ENCODE peak calls at places on chromosome 18, in five cellular contexts. Z is brain microvascular endothelial cell; N is ascending aorta; B is activated CD8-positive, alpha-beta T cell treated with anti-CD3 and anti-CD28 coated beads for 36 hours; G is dorsolateral prefrontal cortex. C is an unnamed sample.

GRCh38 chr18:7272268-7273049 is 41.6 kb downstream of the LRRC30 start:
- DNase-seq in Z (peak), N (no peak), B (peak), G (peak), C (no peak)

GRCh38 chr18:58578835-58579560 is 49.9 kb downstream of the ALPK2 start:
- DNase-seq in Z (peak), N (no peak), B (peak), G (no peak), C (no peak)

GRCh38 chr18:67876866-67877265 is 360.3 kb upstream of the DSEL start:
- DNase-seq in Z (no peak), N (no peak), B (no peak), G (no peak), C (no peak)

GRCh38 chr18:58049000-58049688 is 5.1 kb downstream of the NEDD4L start:
- DNase-seq in Z (no peak), N (no peak), B (no peak), G (no peak), C (no peak)

GRCh38 chr18:34153711-34154110 is 71.0 kb downstream of the NOL4 start:
- DNase-seq in Z (peak), N (no peak), B (no peak), G (no peak), C (no peak)

GRCh38 chr18:36378194-36378593 is 80.7 kb downstream of the FHOD3 start:
- DNase-seq in Z (no peak), N (no peak), B (no peak), G (no peak), C (no peak)

GRCh38 chr18:36889316-36889715 is 60.4 kb downstream of the KIAA1328 start:
- DNase-seq in Z (peak), N (no peak), B (no peak), G (no peak), C (no peak)

GRCh38 chr18:21099442-21099841 is 12.2 kb downstream of the ROCK1 start:
- DNase-seq in Z (no peak), N (no peak), B (no peak), G (no peak), C (no peak)

GRCh38 chr18:68316636-68317035 is 398.3 kb downstream of the TMX3 start:
- DNase-seq in Z (no peak), N (no peak), B (no peak), G (no peak), C (no peak)

GRCh38 chr18:65215865-65216466 is 534.8 kb upstream of the CDH7 start:
- DNase-seq in Z (no peak), N (no peak), B (no peak), G (no peak), C (no peak)

GRCh38 chr18:61887838-61888237 is 5.0 kb downstream of the RNF152 start:
- DNase-seq in Z (no peak), N (no peak), B (no peak), G (no peak), C (no peak)

GRCh38 chr18:21599585-21600525 is 649 bp downstream of the ESCO1 start:
- DNase-seq in Z (no peak), N (no peak), B (peak), G (peak), C (peak)

GRCh38 chr18:65753520-65753919 is 2.7 kb downstream of the CDH7 start:
- DNase-seq in Z (no peak), N (no peak), B (no peak), G (peak), C (peak)

GRCh38 chr18:11339121-11339520 is 189.8 kb upstream of the PIEZO2 start:
- DNase-seq in Z (no peak), N (no peak), B (no peak), G (no peak), C (no peak)

GRCh38 chr18:3248670-3249359 is 1.2 kb downstream of the MYL12A start:
- DNase-seq in Z (no peak), N (no peak), B (peak), G (no peak), C (no peak)

GRCh38 chr18:32549248-32549842 is 78.7 kb upstream of the GAREM1 start:
- DNase-seq in Z (peak), N (no peak), B (peak), G (peak), C (peak)

GRCh38 chr18:63342206-63342605 is 22.6 kb upstream of the BCL2 start:
- DNase-seq in Z (no peak), N (no peak), B (peak), G (peak), C (peak)

GRCh38 chr18:49321800-49322461 is 138.5 kb downstream of the DYM start:
- DNase-seq in Z (no peak), N (no peak), B (no peak), G (no peak), C (no peak)

GRCh38 chr18:2654105-2654827 is 1.3 kb upstream of the SMCHD1 start:
- DNase-seq in Z (no peak), N (no peak), B (no peak), G (no peak), C (no peak)

GRCh38 chr18:75114231-75114630 is 94.7 kb downstream of the PTGR3 start:
- DNase-seq in Z (no peak), N (no peak), B (no peak), G (no peak), C (no peak)

GRCh38 chr18:7307586-7307985 is 76.7 kb downstream of the LRRC30 start:
- DNase-seq in Z (no peak), N (no peak), B (no peak), G (no peak), C (no peak)

GRCh38 chr18:26277374-26277773 is 51.1 kb downstream of the TAF4B start:
- DNase-seq in Z (no peak), N (no peak), B (no peak), G (no peak), C (no peak)

GRCh38 chr18:78031589-78031988 is 781.9 kb downstream of the GALR1 start:
- DNase-seq in Z (no peak), N (no peak), B (no peak), G (no peak), C (no peak)

GRCh38 chr18:26656401-26656943 is 108.1 kb upstream of the KCTD1 start:
- DNase-seq in Z (no peak), N (no peak), B (no peak), G (no peak), C (peak)

GRCh38 chr18:68034293-68034692 is 517.8 kb upstream of the DSEL start:
- DNase-seq in Z (no peak), N (no peak), B (no peak), G (no peak), C (no peak)

GRCh38 chr18:43350176-43350575 is 72.9 kb upstream of the SYT4 start:
- DNase-seq in Z (no peak), N (no peak), B (no peak), G (no peak), C (no peak)

GRCh38 chr18:61580061-61580460 is 246.8 kb downstream of the CDH20 start:
- DNase-seq in Z (no peak), N (no peak), B (no peak), G (no peak), C (no peak)

GRCh38 chr18:49926076-49926745 is 112.9 kb upstream of the ACAA2 start:
- DNase-seq in Z (no peak), N (no peak), B (no peak), G (no peak), C (no peak)

GRCh38 chr18:3998698-3999333 is 456.3 kb downstream of the DLGAP1 start:
- DNase-seq in Z (peak), N (no peak), B (peak), G (no peak), C (no peak)

GRCh38 chr18:48833701-48834394 is 116.9 kb downstream of the SMAD7 start:
- DNase-seq in Z (no peak), N (no peak), B (peak), G (no peak), C (peak)

GRCh38 chr18:57523171-57523956 is 63.1 kb downstream of the FECH start:
- DNase-seq in Z (no peak), N (no peak), B (no peak), G (no peak), C (peak)

GRCh38 chr18:67302043-67302442 is 214.5 kb downstream of the DSEL start:
- DNase-seq in Z (peak), N (no peak), B (no peak), G (no peak), C (no peak)

GRCh38 chr18:70235478-70235877 is 30.0 kb upstream of the RTTN start:
- DNase-seq in Z (no peak), N (no peak), B (no peak), G (no peak), C (no peak)

GRCh38 chr18:70234667-70235459 is 29.4 kb upstream of the RTTN start:
- DNase-seq in Z (peak), N (no peak), B (no peak), G (no peak), C (no peak)

GRCh38 chr18:70228546-70228945 is 23.1 kb upstream of the RTTN start:
- DNase-seq in Z (no peak), N (no peak), B (no peak), G (no peak), C (no peak)

GRCh38 chr18:70232251-70232650 is 26.8 kb upstream of the RTTN start:
- DNase-seq in Z (no peak), N (no peak), B (no peak), G (no peak), C (no peak)

DNA sequence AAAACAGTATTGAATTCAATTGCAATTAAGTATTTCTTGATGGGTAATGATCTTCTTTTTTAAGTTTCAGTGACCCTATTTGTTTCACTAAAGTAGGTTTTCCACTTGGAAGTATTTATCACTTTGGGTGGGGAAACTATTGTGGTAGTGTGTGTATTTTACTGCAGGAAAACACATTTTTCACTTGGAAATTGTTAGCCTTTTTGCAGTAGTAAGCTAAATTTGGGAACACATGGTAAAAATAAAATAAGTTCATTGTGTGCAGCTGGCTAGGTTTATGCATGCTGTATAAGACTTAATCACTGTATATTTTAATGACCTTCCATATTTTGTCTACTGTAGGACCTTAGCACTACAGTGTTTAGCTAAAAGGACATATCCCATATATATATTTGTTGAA is 28.5 kb upstream of the RTTN start:
- DNase-seq in Z (no peak), N (no peak), B (no peak), G (no peak), C (no peak)
- TF ChIP-seq CTCF in Z (no peak), N (no peak), B (no peak), G (no peak), C (no peak)

GRCh38 chr18:12745095-12745820 is 42.4 kb downstream of the PSMG2 start:
- DNase-seq in Z (no peak), N (no peak), B (no peak), G (no peak), C (no peak)

GRCh38 chr18:12741351-12741750 is 38.5 kb downstream of the PSMG2 start:
- DNase-seq in Z (peak), N (no peak), B (no peak), G (no peak), C (no peak)

GRCh38 chr18:12744103-12744502 is 41.3 kb downstream of the PSMG2 start:
- DNase-seq in Z (peak), N (no peak), B (no peak), G (no peak), C (peak)

GRCh38 chr18:12737243-12737902 is 34.5 kb downstream of the PSMG2 start:
- DNase-seq in Z (no peak), N (no peak), B (no peak), G (no peak), C (no peak)

DNA sequence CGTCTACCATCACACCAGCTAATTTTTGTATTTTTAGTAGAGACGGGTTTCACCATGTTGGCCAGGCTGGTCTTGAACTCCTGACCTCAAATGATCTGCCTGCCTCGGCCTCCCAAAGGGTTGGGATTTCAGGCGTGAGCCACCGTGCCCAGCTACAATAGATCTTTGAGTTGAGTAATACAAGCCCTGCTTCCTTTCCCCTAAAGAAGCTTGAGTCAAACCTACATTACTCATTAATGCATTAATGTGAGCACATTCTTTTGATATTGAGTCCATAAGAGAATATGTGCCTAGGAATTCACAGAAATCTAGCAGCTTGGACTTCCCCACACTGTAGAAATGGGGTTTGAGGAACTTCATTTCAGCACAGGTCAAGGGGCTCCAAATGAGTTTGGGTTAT is 39.6 kb downstream of the PSMG2 start:
- DNase-seq in Z (peak), N (no peak), B (no peak), G (no peak), C (no peak)
- TF ChIP-seq CTCF in Z (no peak), N (no peak), B (no peak), G (no peak), C (no peak)

DNA sequence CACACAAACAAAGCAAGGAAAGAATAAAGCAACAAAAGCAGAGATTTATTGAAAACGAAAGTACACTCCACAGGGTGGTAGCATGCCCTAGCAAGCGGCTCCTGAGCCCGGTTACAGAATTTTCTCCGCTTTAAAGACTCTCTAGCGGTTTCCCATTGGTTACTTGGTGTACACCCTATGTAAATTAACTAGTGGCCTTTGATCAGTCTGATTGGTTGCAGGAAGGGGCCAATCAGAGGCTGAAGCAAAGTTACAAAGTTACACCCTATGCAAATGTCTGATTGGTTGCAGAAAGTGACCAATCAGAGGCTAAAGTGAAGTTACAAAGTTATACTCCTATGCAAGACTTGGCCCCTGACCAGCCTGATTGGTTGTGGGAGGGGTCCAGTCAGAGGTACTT is 242.9 kb downstream of the LDLRAD4 start:
- DNase-seq in Z (no peak), N (no peak), B (no peak), G (no peak), C (no peak)
- TF ChIP-seq CTCF in Z (no peak), N (no peak), B (no peak), G (no peak), C (no peak)

GRCh38 chr18:5073026-5073944 is 123.8 kb downstream of the AKAIN1 start:
- DNase-seq in Z (peak), N (no peak), B (peak), G (peak), C (peak)
- TF ChIP-seq CTCF in Z (peak), N (peak), B (peak), G (peak), C (peak)

GRCh38 chr18:56030060-56030459 is 442.1 kb upstream of the TCF4 start:
- DNase-seq in Z (no peak), N (no peak), B (no peak), G (no peak), C (no peak)
- TF ChIP-seq CTCF in Z (no peak), N (no peak), B (no peak), G (no peak), C (no peak)

GRCh38 chr18:79476918-79477685 is 81.4 kb downstream of the NFATC1 start:
- DNase-seq in Z (no peak), N (no peak), B (no peak), G (no peak), C (no peak)
- TF ChIP-seq CTCF in Z (no peak), N (no peak), B (no peak), G (no peak), C (no peak)

GRCh38 chr18:9570255-9570654 is 44.1 kb downstream of the PPP4R1 start:
- DNase-seq in Z (no peak), N (no peak), B (no peak), G (no peak), C (no peak)
- TF ChIP-seq CTCF in Z (no peak), N (no peak), B (no peak), G (no peak), C (no peak)

GRCh38 chr18:23585897-23586248 is 433 bp downstream of the NPC1 start:
- DNase-seq in Z (no peak), N (no peak), B (no peak), G (no peak), C (no peak)

GRCh38 chr18:23585007-23585871 is 1.1 kb downstream of the NPC1 start:
- DNase-seq in Z (no peak), N (no peak), B (peak), G (no peak), C (peak)

GRCh38 chr18:23584019-23584970 is 2.0 kb downstream of the NPC1 start:
- DNase-seq in Z (no peak), N (no peak), B (no peak), G (no peak), C (no peak)

GRCh38 chr18:23587220-23587642 is 925 bp upstream of the NPC1 start:
- DNase-seq in Z (no peak), N (no peak), B (no peak), G (no peak), C (no peak)

DNA sequence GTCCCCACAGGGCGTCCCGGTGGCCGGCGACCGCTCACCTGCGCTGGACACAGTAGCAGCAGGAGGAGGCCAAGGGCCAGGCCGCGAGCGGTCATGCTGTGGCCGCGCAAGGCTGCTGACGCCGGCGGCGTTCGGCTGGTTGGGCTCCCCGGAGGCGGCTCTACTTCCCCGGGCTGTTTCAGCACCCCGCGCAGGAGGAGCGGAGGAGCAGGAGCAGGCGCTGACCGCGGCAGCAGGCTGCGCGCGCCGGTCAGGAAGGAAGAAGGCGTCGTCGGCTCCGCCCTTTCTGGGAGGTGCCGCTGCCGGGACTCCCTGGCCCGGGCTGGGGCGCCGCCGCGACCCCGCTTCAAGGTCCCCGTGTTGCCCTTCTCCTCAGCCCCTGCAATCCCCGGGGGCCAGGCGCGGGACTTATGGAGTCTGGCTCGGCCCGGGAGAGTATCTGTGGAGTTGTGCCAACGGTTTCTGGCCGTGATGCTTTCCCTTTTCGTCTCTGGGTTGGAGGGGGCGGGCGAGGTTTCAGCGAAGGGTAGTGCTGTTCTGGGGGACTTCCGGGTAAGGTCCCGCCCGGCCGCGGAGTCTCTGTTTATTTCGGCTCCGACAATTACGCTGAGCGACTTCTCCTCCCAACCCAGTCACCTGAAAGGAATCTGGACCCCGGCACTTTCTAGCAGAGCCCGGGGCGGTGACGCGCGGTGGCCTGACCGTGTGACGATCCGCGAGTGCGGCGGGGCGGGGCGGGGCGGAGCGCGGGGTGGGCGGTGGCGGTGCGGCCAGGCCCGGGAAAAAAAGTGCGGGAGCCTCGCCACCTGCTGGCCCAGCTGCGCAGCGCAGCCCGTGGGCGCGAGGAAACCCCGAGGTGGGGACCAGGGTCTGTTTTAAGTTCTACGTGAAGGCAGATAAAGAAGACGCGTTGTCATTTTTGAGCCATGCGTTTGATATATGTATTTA is at the start of gene NPC1:
- DNase-seq in Z (peak), N (peak), B (peak), G (peak), C (peak)
- TF ChIP-seq CTCF in Z (peak), N (peak), B (peak), G (peak), C (peak)